ENCODE peak calls at places on chromosome 18, in four cellular contexts. K is CD4-positive, alpha-beta T cell; S is psoas muscle; D is stomach. O is an unnamed sample. For H3K9me3, the result is how much of the 10 kb centered on the place peaks cover.

GRCh38 chr18:56696966-56697365 is 45.8 kb downstream of the WDR7 start:
- DNase-seq in D (no peak), K (no peak), S (no peak), O (no peak)

GRCh38 chr18:76927216-76927725 is 104.9 kb downstream of the ZNF236 start:
- DNase-seq in D (no peak), K (no peak), S (no peak), O (no peak)

GRCh38 chr18:50138181-50139064 is 56.5 kb downstream of the MYO5B start:
- DNase-seq in K (no peak), D (no peak), S (no peak), O (no peak)

GRCh38 chr18:69659142-69659651 is 258.5 kb downstream of the DOK6 start:
- DNase-seq in S (no peak), D (no peak), K (no peak), O (no peak)

GRCh38 chr18:61992285-61992684 is 99.5 kb upstream of the RNF152 start:
- DNase-seq in S (no peak), D (no peak), K (no peak), O (no peak)

GRCh38 chr18:22001912-22002487 is 167.4 kb upstream of the GATA6 start:
- DNase-seq in D (peak), S (no peak), K (no peak), O (no peak)

GRCh38 chr18:43680096-43680495 is 402.8 kb upstream of the SYT4 start:
- DNase-seq in K (no peak), S (no peak), D (no peak), O (no peak)

GRCh38 chr18:50594012-50594411 is 34.1 kb downstream of the MAPK4 start:
- DNase-seq in K (no peak), D (no peak), S (no peak), O (no peak)

GRCh38 chr18:13266208-13267100 is 47.9 kb downstream of the LDLRAD4 start:
- DNase-seq in K (no peak), S (peak), D (no peak), O (no peak)

GRCh38 chr18:78814321-78814720 is 165.3 kb upstream of the SALL3 start:
- DNase-seq in D (no peak), K (no peak), S (no peak), O (no peak)
- H3K9me3 ChIP-seq in D (under half), K (under half), S (under half), O (under half)

GRCh38 chr18:35306588-35307250 is 16.7 kb upstream of the ZSCAN30 start:
- DNase-seq in K (no peak), D (no peak), S (no peak), O (no peak)
- H3K9me3 ChIP-seq in K (half or more), D (half or more), S (half or more), O (under half)

GRCh38 chr18:35248429-35248828 is 7.6 kb downstream of the ZNF397 start:
- DNase-seq in K (no peak), S (no peak), D (no peak), O (no peak)
- H3K9me3 ChIP-seq in K (under half), S (under half), D (under half), O (under half)

GRCh38 chr18:67509711-67510110 is 6.8 kb downstream of the DSEL start:
- DNase-seq in D (no peak), K (no peak), S (no peak), O (no peak)
- H3K9me3 ChIP-seq in D (under half), K (under half), S (under half), O (under half)

GRCh38 chr18:31436825-31437224 is 10.7 kb upstream of the DSG3 start:
- DNase-seq in K (no peak), D (no peak), S (no peak), O (no peak)

GRCh38 chr18:31444142-31444541 is 3.4 kb upstream of the DSG3 start:
- DNase-seq in K (no peak), S (no peak), D (no peak), O (no peak)

GRCh38 chr18:31439807-31440325 is 7.7 kb upstream of the DSG3 start:
- DNase-seq in S (no peak), D (no peak), K (no peak), O (no peak)

GRCh38 chr18:31440787-31441186 is 6.8 kb upstream of the DSG3 start:
- DNase-seq in K (no peak), S (no peak), D (no peak), O (no peak)

GRCh38 chr18:31438402-31438801 is 9.1 kb upstream of the DSG3 start:
- DNase-seq in S (no peak), K (no peak), D (no peak), O (no peak)
- H3K9me3 ChIP-seq in S (under half), K (under half), D (under half), O (under half)

GRCh38 chr18:6465281-6465680 is 50.6 kb upstream of the L3MBTL4 start:
- DNase-seq in S (no peak), D (no peak), K (no peak), O (no peak)
- H3K9me3 ChIP-seq in S (under half), D (under half), K (under half), O (under half)